ENCODE peak calls at places on chromosomes 11 and 22, in six cellular contexts. F, T, M, D, G and B are unnamed samples.

GRCh38 chr11:128042290-128042751 is 545.0 kb downstream of the ETS1 start:
- DNase-seq in D (no peak), T (no peak), F (no peak), M (no peak), G (no peak), B (no peak)

GRCh38 chr22:46596032-46596441 is 24.1 kb upstream of the GRAMD4 start:
- DNase-seq in G (no peak), D (no peak), T (peak; percentile 56), M (no peak), F (no peak), B (no peak)

GRCh38 chr11:36333897-36334296 is 37.8 kb downstream of the PRR5L start:
- DNase-seq in D (no peak), M (no peak), G (no peak), T (peak; percentile 11), F (no peak), B (peak; percentile 31)

GRCh38 chr11:83063073-83063754 is 8.5 kb downstream of the RAB30 start:
- DNase-seq in T (no peak), F (no peak), D (no peak), G (peak; percentile 15), M (no peak), B (no peak)

GRCh38 chr11:116232364-116232801 is 540.4 kb downstream of the BUD13 start:
- DNase-seq in F (no peak), T (no peak), D (no peak), M (no peak), G (no peak), B (no peak)

GRCh38 chr11:87215236-87215635 is 177.5 kb downstream of the TMEM135 start:
- DNase-seq in M (no peak), G (no peak), F (no peak), D (no peak), T (no peak), B (no peak)

GRCh38 chr22:27726726-27727449 is 74.7 kb downstream of the MN1 start:
- DNase-seq in M (no peak), F (no peak), D (peak; percentile 77), G (no peak), T (peak; percentile 79), B (no peak)

GRCh38 chr11:69310934-69311766 is 17.2 kb downstream of the MYEOV start:
- DNase-seq in D (no peak), G (no peak), M (no peak), F (peak; percentile 61), T (no peak), B (no peak)

GRCh38 chr22:39725351-39726035 is 154.9 kb downstream of the CACNA1I start:
- DNase-seq in D (no peak), T (no peak), F (peak; percentile 35), M (no peak), G (no peak), B (no peak)

GRCh38 chr11:130533113-130533803 is 84.8 kb downstream of the ADAMTS15 start:
- DNase-seq in F (no peak), G (no peak), T (no peak), M (no peak), D (no peak), B (no peak)

GRCh38 chr22:37643225-37643847 is 3.9 kb downstream of the SH3BP1 start:
- DNase-seq in T (peak; percentile 86), M (peak; percentile 88), D (peak; percentile 81), F (peak; percentile 99), G (peak; percentile 91), B (peak; percentile 93)